ENCODE peak calls at places on chromosomes 12 and 14, in eight cellular contexts. H, O, K, W, A, B, F and P are unnamed samples.

GRCh38 chr12:79233341-79233761 is 368.8 kb downstream of the SYT1 start:
- DNase-seq in H (peak), A (peak), K (no peak), W (no peak), B (no peak), F (no peak), O (no peak), P (no peak)

GRCh38 chr12:39144613-39145061 is 239.2 kb upstream of the CPNE8 start:
- DNase-seq in F (no peak), H (no peak), W (no peak), O (no peak), B (no peak), A (no peak), K (no peak), P (no peak)

GRCh38 chr14:46399049-46399448 is 252.5 kb downstream of the RPL10L start:
- DNase-seq in F (no peak), A (no peak), W (no peak), O (no peak), B (no peak), K (no peak), H (no peak), P (no peak)

GRCh38 chr14:64387232-64387737 is 868 bp upstream of the MTHFD1 start:
- DNase-seq in A (no peak), W (no peak), H (peak), B (peak), F (no peak), O (peak), K (peak), P (no peak)

GRCh38 chr14:32932921-32933622 is 5.6 kb upstream of the NPAS3 start:
- DNase-seq in A (no peak), B (no peak), F (no peak), H (no peak), W (peak), K (no peak), O (no peak), P (no peak)

GRCh38 chr12:70091021-70091521 is 152.2 kb upstream of the CNOT2 start:
- DNase-seq in W (no peak), B (no peak), A (no peak), K (no peak), H (peak), O (no peak), F (no peak), P (no peak)

GRCh38 chr14:69354383-69355154 is 43.5 kb downstream of the ERH start:
- DNase-seq in B (no peak), F (peak), W (no peak), K (no peak), A (peak), H (no peak), O (no peak), P (no peak)

GRCh38 chr14:64200170-64200569 is 94.0 kb downstream of the ESR2 start:
- DNase-seq in A (no peak), O (no peak), W (peak), K (no peak), H (no peak), F (no peak), B (peak), P (no peak)

GRCh38 chr14:68297871-68298468 is 478.4 kb downstream of the RAD51B start:
- DNase-seq in B (peak), W (no peak), O (peak), H (peak), K (peak), A (no peak), F (no peak), P (no peak)

GRCh38 chr14:73776194-73776537 is 62.0 kb upstream of the PNMA1 start:
- DNase-seq in O (peak), A (no peak), F (no peak), K (peak), B (no peak), W (no peak), H (no peak), P (no peak)

GRCh38 chr14:72519543-72519942 is 374.4 kb downstream of the DPF3 start:
- DNase-seq in H (no peak), K (no peak), A (no peak), F (no peak), B (no peak), O (no peak), W (no peak), P (no peak)

GRCh38 chr14:89921896-89922548 is 32.5 kb downstream of the EFCAB11 start:
- DNase-seq in W (no peak), H (no peak), F (no peak), K (peak), O (peak), A (no peak), B (peak), P (peak)

GRCh38 chr12:12534134-12534866 is 28.4 kb downstream of the DUSP16 start:
- DNase-seq in F (no peak), K (no peak), O (no peak), H (no peak), B (no peak), W (no peak), A (no peak), P (no peak)

GRCh38 chr12:40226652-40227051 is 1.9 kb downstream of the LRRK2 start:
- DNase-seq in B (peak), O (peak), F (no peak), A (no peak), W (no peak), K (peak), H (peak), P (peak)

GRCh38 chr14:74941676-74942097 is 13.7 kb downstream of the PGF start:
- DNase-seq in A (no peak), H (peak), O (peak), W (peak), B (peak), K (peak), F (no peak), P (no peak)

GRCh38 chr12:21566223-21566906 is 38.3 kb downstream of the GYS2 start:
- DNase-seq in O (no peak), A (no peak), K (no peak), H (no peak), W (no peak), F (no peak), B (no peak), P (no peak)

GRCh38 chr12:49537231-49537708 is 1.6 kb upstream of the KCNH3 start:
- DNase-seq in A (no peak), K (no peak), O (no peak), B (no peak), W (peak), H (no peak), F (peak), P (no peak)

GRCh38 chr14:58738189-58738836 is 100.6 kb downstream of the DACT1 start:
- DNase-seq in A (no peak), K (peak), W (no peak), B (peak), F (no peak), H (no peak), O (peak), P (peak)

GRCh38 chr12:64320611-64321010 is 69.9 kb downstream of the C12orf56 start:
- DNase-seq in B (peak), A (no peak), F (no peak), H (no peak), K (no peak), O (no peak), W (no peak), P (no peak)

GRCh38 chr12:64323476-64324225 is 66.9 kb downstream of the C12orf56 start:
- DNase-seq in B (no peak), W (no peak), A (no peak), H (no peak), O (peak), K (peak), F (no peak), P (no peak)

GRCh38 chr12:64323006-64323405 is 67.6 kb downstream of the C12orf56 start:
- DNase-seq in B (no peak), O (no peak), A (no peak), H (no peak), W (no peak), K (no peak), F (no peak), P (no peak)

DNA sequence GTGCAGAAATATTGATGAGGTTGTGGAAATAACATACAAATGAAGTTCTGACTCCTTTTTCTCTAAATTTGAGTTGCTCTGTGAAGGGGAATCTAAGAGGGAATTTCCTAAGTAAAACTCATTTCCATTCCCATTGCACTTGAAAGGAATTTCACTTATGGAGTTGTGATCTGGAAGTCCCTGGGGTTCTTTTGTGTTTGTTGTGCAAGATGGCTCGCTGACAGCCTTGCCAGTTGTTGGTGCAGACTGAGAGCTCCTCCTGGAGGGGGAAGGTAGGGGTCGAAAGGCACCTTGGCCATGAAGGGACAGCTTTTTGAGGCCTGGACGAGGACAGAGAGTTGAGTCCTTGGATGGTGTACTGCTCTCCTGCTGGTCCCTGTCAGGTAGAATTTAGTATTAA is 72.0 kb downstream of the C12orf56 start:
- DNase-seq in K (peak), F (no peak), W (no peak), H (peak), B (peak), O (peak), A (no peak), P (no peak)
- TF ChIP-seq CTCF in K (no peak), F (no peak), W (no peak), H (no peak), B (peak), O (no peak), A (no peak), P (no peak)

DNA sequence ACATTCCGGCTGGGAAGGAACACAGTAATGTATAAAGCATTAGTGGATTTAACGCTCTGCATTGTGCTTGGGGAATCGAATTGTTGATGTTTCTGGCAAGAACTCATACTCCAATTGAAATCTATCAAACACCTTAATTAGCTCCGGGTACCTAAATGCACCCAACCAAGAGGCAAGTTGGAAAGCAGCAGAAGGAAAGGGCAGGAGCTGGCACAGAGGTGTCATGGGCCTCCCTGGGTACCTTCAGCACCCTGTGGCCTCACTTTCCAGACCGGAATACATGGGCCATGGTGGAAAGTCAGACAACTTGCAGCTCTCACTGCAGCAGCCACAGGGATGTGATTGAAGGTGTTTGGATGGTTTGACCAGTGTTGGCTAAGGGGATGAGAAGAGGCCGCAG is 6.8 kb upstream of the BCL11B start:
- DNase-seq in A (no peak), B (no peak), W (no peak), K (no peak), F (no peak), O (no peak), H (no peak), P (no peak)
- H3K4me3 ChIP-seq in A (no peak), B (no peak), W (no peak), K (no peak), F (no peak), O (no peak), H (no peak), P (no peak)

GRCh38 chr14:56224179-56224578 is 106.0 kb downstream of the PELI2 start:
- DNase-seq in H (no peak), O (no peak), F (no peak), W (no peak), K (no peak), A (no peak), B (no peak), P (no peak)
- TF ChIP-seq CTCF in H (no peak), O (no peak), F (no peak), W (no peak), K (no peak), A (no peak), B (no peak), P (no peak)

GRCh38 chr12:130375888-130376287 is 38.2 kb downstream of the PIWIL1 start:
- DNase-seq in F (no peak), B (no peak), H (no peak), A (no peak), O (no peak), W (no peak), K (no peak), P (no peak)
- H3K4me3 ChIP-seq in F (no peak), B (no peak), H (no peak), A (no peak), O (no peak), W (no peak), K (no peak), P (no peak)

DNA sequence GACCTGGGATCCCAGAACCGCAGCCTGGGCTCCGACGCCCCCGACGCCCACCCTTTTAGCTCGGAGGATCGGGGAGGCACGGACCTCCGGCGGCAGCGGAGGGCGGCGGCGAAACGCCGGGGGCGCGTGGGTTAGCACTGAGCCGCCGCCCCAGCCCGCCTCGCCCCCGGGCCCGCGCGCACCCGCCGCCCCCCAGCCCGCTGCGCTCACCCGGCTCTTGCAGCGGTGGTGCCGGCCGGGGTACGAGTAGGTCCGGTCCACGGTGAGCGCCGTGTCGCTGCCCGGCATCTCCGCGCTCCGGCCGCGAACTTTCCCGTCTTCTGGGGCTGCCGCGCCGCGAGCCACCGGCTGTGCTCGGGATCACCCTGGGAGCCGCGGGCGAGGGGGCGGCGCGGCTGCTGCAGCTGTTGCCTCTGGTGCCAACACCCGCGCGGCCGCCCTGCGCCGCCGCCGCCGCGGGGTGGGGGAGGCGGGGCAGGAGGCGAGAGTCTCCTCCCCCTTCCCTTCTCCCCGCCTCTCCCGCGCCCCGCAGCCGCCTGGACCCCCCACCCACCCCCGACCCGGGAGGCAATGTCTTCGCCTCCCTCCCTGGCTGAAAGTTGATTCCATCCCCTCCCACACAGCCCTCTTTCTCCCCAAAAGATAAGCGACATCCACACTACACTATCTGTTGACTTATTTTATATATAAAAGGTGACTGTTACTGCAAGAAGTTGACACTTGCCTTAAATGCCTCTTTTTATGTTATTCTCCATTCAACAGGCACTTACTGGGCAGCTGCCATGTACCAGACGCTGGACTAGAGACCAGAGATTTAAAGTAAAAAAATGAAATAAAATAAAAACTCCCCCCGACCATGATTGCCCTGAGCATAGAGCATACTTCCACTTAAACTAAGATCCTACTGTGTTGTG is at the start of gene TMCC3:
- DNase-seq in B (peak), F (peak), A (peak), W (peak), O (peak), K (no peak), H (peak), P (no peak)
- TF ChIP-seq CTCF in B (no peak), F (no peak), A (no peak), W (no peak), O (no peak), K (no peak), H (no peak), P (no peak)

GRCh38 chr14:95886366-95886765 is 9.7 kb downstream of the TUNAR start:
- DNase-seq in K (no peak), H (no peak), W (no peak), B (no peak), O (no peak), F (no peak), A (no peak), P (no peak)
- H3K4me3 ChIP-seq in K (no peak), H (no peak), W (no peak), B (no peak), O (no peak), F (no peak), A (no peak), P (no peak)

GRCh38 chr14:36646664-36647416 is 14.8 kb upstream of the PAX9 start:
- DNase-seq in O (no peak), W (no peak), A (no peak), K (peak), H (no peak), F (no peak), B (no peak), P (no peak)

GRCh38 chr14:36647417-36647826 is 14.2 kb upstream of the PAX9 start:
- DNase-seq in F (no peak), A (no peak), W (no peak), B (no peak), H (no peak), O (no peak), K (no peak), P (no peak)

GRCh38 chr14:36649872-36650650 is 11.6 kb upstream of the PAX9 start:
- DNase-seq in B (no peak), O (no peak), W (no peak), H (no peak), K (no peak), F (no peak), A (no peak), P (no peak)

GRCh38 chr14:36652542-36653201 is 9.0 kb upstream of the PAX9 start:
- DNase-seq in O (no peak), B (no peak), F (no peak), K (no peak), A (no peak), H (no peak), W (no peak), P (no peak)

GRCh38 chr14:36647827-36648753 is 13.6 kb upstream of the PAX9 start:
- DNase-seq in W (peak), H (peak), A (no peak), B (peak), K (peak), O (peak), F (no peak), P (no peak)
- TF ChIP-seq CTCF in W (peak), H (peak), A (no peak), B (peak), K (peak), O (peak), F (no peak), P (peak)

GRCh38 chr12:121898287-121898686 is 9.7 kb downstream of the PSMD9 start:
- DNase-seq in A (no peak), W (no peak), F (no peak), O (no peak), B (no peak), H (no peak), K (no peak), P (no peak)
- H3K4me3 ChIP-seq in A (no peak), W (no peak), F (no peak), O (no peak), B (no peak), H (no peak), K (no peak), P (no peak)